ENCODE peak calls at places on chromosomes 16 and 17, in nine cellular contexts. One of them, this sample, is unnamed.

GRCh38 chr17:50779747-50780363 is 12.5 kb upstream of the ANKRD40CL start:
- DNase-seq in transverse colon: no peak
- DNase-seq in H1: no peak
- DNase-seq in breast epithelium: no peak
- DNase-seq in K562: no peak
- DNase-seq in esophagus muscularis mucosa: no peak
- DNase-seq in Panc1: no peak
- DNase-seq in GM23338: no peak
- DNase-seq in HCT116: no peak
- DNase-seq in this sample: no peak

GRCh38 chr17:50199651-50200446 is 1.6 kb downstream of the COL1A1 start:
- DNase-seq in Panc1: no peak
- DNase-seq in breast epithelium: peak; percentile 93
- DNase-seq in esophagus muscularis mucosa: peak; percentile 99
- DNase-seq in K562: peak; percentile 96
- DNase-seq in H1: no peak
- DNase-seq in transverse colon: peak; percentile 91
- DNase-seq in GM23338: peak; percentile 95
- DNase-seq in HCT116: peak; percentile 96
- DNase-seq in this sample: peak; percentile 99

GRCh38 chr17:38922538-38923291 is 2.7 kb upstream of the LASP1NB start:
- DNase-seq in breast epithelium: peak; percentile 53
- DNase-seq in esophagus muscularis mucosa: peak; percentile 93
- DNase-seq in transverse colon: peak; percentile 68
- DNase-seq in GM23338: peak; percentile 76
- DNase-seq in H1: no peak
- DNase-seq in Panc1: no peak
- DNase-seq in HCT116: no peak
- DNase-seq in K562: peak; percentile 27
- DNase-seq in this sample: peak; percentile 92

GRCh38 chr16:69870761-69871160 is 80.4 kb upstream of the CLEC18A start:
- DNase-seq in K562: no peak
- DNase-seq in transverse colon: no peak
- DNase-seq in esophagus muscularis mucosa: no peak
- DNase-seq in Panc1: no peak
- DNase-seq in GM23338: no peak
- DNase-seq in H1: no peak
- DNase-seq in HCT116: no peak
- DNase-seq in breast epithelium: no peak
- DNase-seq in this sample: no peak

GRCh38 chr16:82043680-82044584 is 8.9 kb downstream of the HSD17B2 start:
- DNase-seq in K562: no peak
- DNase-seq in H1: no peak
- DNase-seq in GM23338: no peak
- DNase-seq in esophagus muscularis mucosa: no peak
- DNase-seq in breast epithelium: no peak
- DNase-seq in transverse colon: no peak
- DNase-seq in HCT116: no peak
- DNase-seq in Panc1: no peak
- DNase-seq in this sample: no peak

GRCh38 chr16:11792404-11793260 is 4.4 kb downstream of the ZC3H7A start:
- DNase-seq in Panc1: no peak
- DNase-seq in esophagus muscularis mucosa: no peak
- DNase-seq in HCT116: no peak
- DNase-seq in transverse colon: peak; percentile 69
- DNase-seq in breast epithelium: no peak
- DNase-seq in K562: no peak
- DNase-seq in GM23338: no peak
- DNase-seq in H1: no peak
- DNase-seq in this sample: no peak

GRCh38 chr16:68235882-68236803 is at the start of gene ESRP2:
- DNase-seq in transverse colon: peak; percentile 93
- DNase-seq in Panc1: no peak
- DNase-seq in breast epithelium: peak; percentile 87
- DNase-seq in H1: peak; percentile 73
- DNase-seq in K562: no peak
- DNase-seq in esophagus muscularis mucosa: no peak
- DNase-seq in HCT116: peak; percentile 84
- DNase-seq in GM23338: peak; percentile 85
- DNase-seq in this sample: peak; percentile 77

GRCh38 chr17:13337171-13337570 is 264.6 kb downstream of the HS3ST3A1 start:
- DNase-seq in K562: no peak
- DNase-seq in esophagus muscularis mucosa: no peak
- DNase-seq in GM23338: peak; percentile 11
- DNase-seq in transverse colon: no peak
- DNase-seq in H1: no peak
- DNase-seq in breast epithelium: no peak
- DNase-seq in Panc1: no peak
- DNase-seq in HCT116: no peak
- DNase-seq in this sample: no peak

GRCh38 chr16:68786685-68787418 is 49.8 kb downstream of the CDH1 start:
- DNase-seq in transverse colon: peak; percentile 19
- DNase-seq in K562: no peak
- DNase-seq in GM23338: no peak
- DNase-seq in HCT116: no peak
- DNase-seq in breast epithelium: no peak
- DNase-seq in H1: no peak
- DNase-seq in esophagus muscularis mucosa: no peak
- DNase-seq in Panc1: no peak
- DNase-seq in this sample: peak; percentile 88

GRCh38 chr17:19311421-19312215 is 50.9 kb downstream of the B9D1 start:
- DNase-seq in esophagus muscularis mucosa: no peak
- DNase-seq in GM23338: no peak
- DNase-seq in Panc1: no peak
- DNase-seq in K562: no peak
- DNase-seq in transverse colon: no peak
- DNase-seq in H1: no peak
- DNase-seq in breast epithelium: no peak
- DNase-seq in HCT116: no peak
- DNase-seq in this sample: peak; percentile 11

GRCh38 chr16:30009990-30010816 is 624 bp downstream of the DOC2A start:
- DNase-seq in transverse colon: no peak
- DNase-seq in GM23338: peak; percentile 30
- DNase-seq in H1: no peak
- DNase-seq in esophagus muscularis mucosa: no peak
- DNase-seq in HCT116: no peak
- DNase-seq in breast epithelium: no peak
- DNase-seq in K562: peak; percentile 28
- DNase-seq in Panc1: no peak
- DNase-seq in this sample: no peak

GRCh38 chr16:85353839-85354622 is 241.8 kb upstream of the CIBAR2 start:
- DNase-seq in esophagus muscularis mucosa: no peak
- DNase-seq in K562: no peak
- DNase-seq in breast epithelium: peak; percentile 86
- DNase-seq in H1: no peak
- DNase-seq in HCT116: no peak
- DNase-seq in GM23338: no peak
- DNase-seq in Panc1: no peak
- DNase-seq in transverse colon: peak; percentile 76
- DNase-seq in this sample: no peak
- TF ChIP-seq POLR2AphosphoS5 in esophagus muscularis mucosa: no peak
- TF ChIP-seq POLR2AphosphoS5 in K562: no peak
- TF ChIP-seq POLR2AphosphoS5 in breast epithelium: peak; percentile 14
- TF ChIP-seq POLR2AphosphoS5 in H1: no peak
- TF ChIP-seq POLR2AphosphoS5 in HCT116: no peak
- TF ChIP-seq POLR2AphosphoS5 in GM23338: no peak
- TF ChIP-seq POLR2AphosphoS5 in Panc1: no peak
- TF ChIP-seq POLR2AphosphoS5 in transverse colon: peak; percentile 45
- TF ChIP-seq POLR2AphosphoS5 in this sample: no peak

DNA sequence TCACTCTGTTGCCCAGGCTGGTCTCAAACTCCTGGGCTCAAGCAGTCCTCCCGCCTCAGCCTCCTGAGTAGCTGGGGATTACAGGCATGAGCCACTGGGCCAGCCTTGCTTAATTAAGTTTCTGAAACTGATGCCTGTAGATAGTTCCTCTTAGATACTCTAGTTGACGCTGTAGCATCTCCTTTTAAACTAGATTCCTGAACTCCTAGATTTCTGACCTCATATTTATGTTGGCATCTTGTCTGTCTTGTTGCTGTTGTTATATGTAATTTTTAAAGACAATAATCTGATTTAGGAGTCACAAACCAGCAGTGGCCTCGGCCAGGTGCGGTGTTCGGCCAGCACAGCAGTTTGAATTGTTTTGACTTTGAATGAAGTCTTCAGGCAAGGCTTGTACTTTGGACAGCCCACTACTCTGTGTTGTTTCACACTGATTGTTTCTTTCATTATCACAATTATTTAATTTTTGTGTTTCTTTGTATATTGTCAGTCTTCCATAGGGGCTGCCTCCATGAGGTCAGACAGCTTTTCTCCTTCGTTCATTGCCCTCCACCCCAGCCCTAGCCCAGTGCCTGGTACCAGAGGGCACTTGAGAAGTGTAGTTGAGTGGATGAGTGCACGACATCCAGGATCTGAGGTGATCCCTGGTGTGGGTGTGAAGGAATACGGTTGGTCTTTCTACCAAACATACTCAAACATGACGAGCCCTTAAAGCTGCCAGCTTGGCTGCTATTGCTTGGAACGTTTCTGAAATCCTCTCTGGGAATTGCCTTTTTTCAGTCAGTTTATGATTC is 37.7 kb downstream of the DHRS7B start:
- DNase-seq in K562: no peak
- DNase-seq in HCT116: no peak
- DNase-seq in H1: no peak
- DNase-seq in GM23338: no peak
- DNase-seq in breast epithelium: no peak
- DNase-seq in transverse colon: no peak
- DNase-seq in Panc1: no peak
- DNase-seq in esophagus muscularis mucosa: no peak
- DNase-seq in this sample: no peak
- H3K27ac ChIP-seq in K562: no peak overlapping the region
- H3K27ac ChIP-seq in HCT116: no peak overlapping the region
- H3K27ac ChIP-seq in H1: no peak overlapping the region
- H3K27ac ChIP-seq in GM23338: no peak overlapping the region
- H3K27ac ChIP-seq in breast epithelium: no peak overlapping the region
- H3K27ac ChIP-seq in transverse colon: no peak overlapping the region
- H3K27ac ChIP-seq in Panc1: no peak overlapping the region
- H3K27ac ChIP-seq in esophagus muscularis mucosa: no peak overlapping the region
- H3K27ac ChIP-seq in this sample: no peak overlapping the region

DNA sequence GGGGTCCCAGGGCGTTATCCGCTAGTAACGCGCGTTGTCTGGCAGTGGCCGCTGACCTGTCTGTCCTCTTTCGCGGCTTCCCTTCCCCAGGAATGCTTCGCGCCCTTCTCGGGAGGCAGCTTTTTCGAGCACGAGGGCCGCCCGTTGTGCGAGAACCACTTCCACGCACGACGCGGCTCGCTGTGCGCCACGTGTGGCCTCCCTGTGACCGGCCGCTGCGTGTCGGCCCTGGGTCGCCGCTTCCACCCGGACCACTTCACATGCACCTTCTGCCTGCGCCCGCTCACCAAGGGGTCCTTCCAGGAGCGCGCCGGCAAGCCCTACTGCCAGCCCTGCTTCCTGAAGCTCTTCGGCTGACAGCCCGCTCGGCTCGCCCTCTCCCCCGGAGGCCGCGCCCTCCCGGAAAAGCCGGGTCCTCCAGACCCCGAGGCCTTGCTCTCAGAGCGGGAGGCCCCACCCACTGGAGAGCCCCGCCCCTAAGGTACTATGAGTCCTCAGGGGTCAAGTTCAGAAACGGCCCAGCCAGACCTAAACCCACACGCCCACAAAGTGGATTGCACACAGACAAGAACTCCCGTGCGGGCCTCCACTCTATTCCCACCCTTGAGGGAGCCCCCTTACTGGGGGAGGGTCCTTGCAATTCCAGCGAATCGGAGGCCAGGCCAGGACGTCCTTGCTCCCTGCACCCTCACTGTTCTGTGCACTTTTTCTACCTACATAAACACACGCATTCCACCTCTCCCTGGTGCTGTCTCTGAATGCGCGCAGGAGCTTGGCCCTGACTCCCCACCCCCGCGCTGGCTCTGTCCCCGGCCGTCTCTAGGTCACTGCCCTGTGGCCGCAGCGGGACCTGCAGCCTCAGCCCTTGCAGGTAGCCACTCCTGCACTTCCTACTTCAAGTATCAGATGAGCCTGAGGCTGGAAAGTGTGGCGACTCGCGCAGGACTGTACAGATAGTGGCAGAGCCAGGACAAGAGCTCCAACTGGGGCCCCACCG is 5.4 kb upstream of the SLC5A2 start:
- DNase-seq in breast epithelium: peak; percentile 77
- DNase-seq in GM23338: peak; percentile 91
- DNase-seq in H1: no peak
- DNase-seq in HCT116: no peak
- DNase-seq in esophagus muscularis mucosa: no peak
- DNase-seq in K562: peak; percentile 87
- DNase-seq in Panc1: no peak
- DNase-seq in transverse colon: peak; percentile 92
- DNase-seq in this sample: no peak
- H3K4me3 ChIP-seq in breast epithelium: peak overlapping the region; percentile 9
- H3K4me3 ChIP-seq in GM23338: peak overlapping the region; percentile 83
- H3K4me3 ChIP-seq in H1: peak overlapping the region; percentile 65
- H3K4me3 ChIP-seq in HCT116: peak overlapping the region; percentile 54
- H3K4me3 ChIP-seq in esophagus muscularis mucosa: peak overlapping the region; percentile 36
- H3K4me3 ChIP-seq in K562: peak overlapping the region; percentile 51
- H3K4me3 ChIP-seq in Panc1: peak overlapping the region; percentile 56
- H3K4me3 ChIP-seq in transverse colon: peak overlapping the region; percentile 36
- H3K4me3 ChIP-seq in this sample: no peak overlapping the region

GRCh38 chr17:58158181-58158580 is 8.6 kb upstream of the OR4D2 start:
- DNase-seq in breast epithelium: no peak
- DNase-seq in Panc1: no peak
- DNase-seq in H1: no peak
- DNase-seq in HCT116: no peak
- DNase-seq in esophagus muscularis mucosa: no peak
- DNase-seq in transverse colon: no peak
- DNase-seq in K562: no peak
- DNase-seq in GM23338: no peak
- DNase-seq in this sample: no peak

GRCh38 chr17:58148609-58149008 is 425 bp downstream of the OR4D1 start:
- DNase-seq in HCT116: no peak
- DNase-seq in Panc1: no peak
- DNase-seq in H1: no peak
- DNase-seq in breast epithelium: no peak
- DNase-seq in esophagus muscularis mucosa: no peak
- DNase-seq in transverse colon: no peak
- DNase-seq in GM23338: no peak
- DNase-seq in K562: no peak
- DNase-seq in this sample: no peak

GRCh38 chr17:58147930-58148434 is at the start of gene OR4D1:
- DNase-seq in breast epithelium: no peak
- DNase-seq in HCT116: no peak
- DNase-seq in transverse colon: no peak
- DNase-seq in esophagus muscularis mucosa: no peak
- DNase-seq in K562: no peak
- DNase-seq in GM23338: no peak
- DNase-seq in Panc1: no peak
- DNase-seq in H1: no peak
- DNase-seq in this sample: no peak

GRCh38 chr17:58156839-58157803 is 8.9 kb downstream of the OR4D1 start:
- DNase-seq in Panc1: no peak
- DNase-seq in esophagus muscularis mucosa: no peak
- DNase-seq in HCT116: no peak
- DNase-seq in breast epithelium: no peak
- DNase-seq in H1: no peak
- DNase-seq in K562: peak; percentile 33
- DNase-seq in transverse colon: peak; percentile 12
- DNase-seq in GM23338: peak; percentile 87
- DNase-seq in this sample: no peak

DNA sequence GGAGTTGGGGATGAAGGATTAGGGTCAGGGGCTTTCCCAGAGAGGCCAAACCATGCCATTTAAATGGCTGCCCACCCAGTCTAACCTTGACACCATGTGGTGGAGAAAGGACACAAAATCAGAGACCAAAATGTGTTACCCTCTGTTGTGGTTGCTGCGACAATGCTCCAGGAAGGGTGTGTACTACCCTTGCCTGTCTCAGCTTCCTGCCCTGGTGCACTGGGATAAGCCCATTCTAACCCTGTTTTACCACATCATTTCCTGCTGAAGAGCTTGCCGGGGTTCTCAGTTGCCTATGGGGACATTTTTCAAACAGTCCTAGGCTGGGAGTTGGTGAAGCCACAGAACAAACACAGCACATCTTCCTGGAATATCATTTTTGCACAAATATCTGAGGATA is 4.9 kb downstream of the OR4D1 start:
- DNase-seq in K562: no peak
- DNase-seq in HCT116: no peak
- DNase-seq in transverse colon: peak; percentile 11
- DNase-seq in Panc1: no peak
- DNase-seq in breast epithelium: no peak
- DNase-seq in H1: no peak
- DNase-seq in GM23338: no peak
- DNase-seq in esophagus muscularis mucosa: no peak
- DNase-seq in this sample: no peak
- TF ChIP-seq POLR2AphosphoS5 in K562: no peak
- TF ChIP-seq POLR2AphosphoS5 in HCT116: no peak
- TF ChIP-seq POLR2AphosphoS5 in transverse colon: no peak
- TF ChIP-seq POLR2AphosphoS5 in Panc1: no peak
- TF ChIP-seq POLR2AphosphoS5 in breast epithelium: no peak
- TF ChIP-seq POLR2AphosphoS5 in H1: no peak
- TF ChIP-seq POLR2AphosphoS5 in GM23338: no peak
- TF ChIP-seq POLR2AphosphoS5 in esophagus muscularis mucosa: peak; percentile 21
- TF ChIP-seq POLR2AphosphoS5 in this sample: no peak

This sample was measured in sigmoid colon.